ENCODE peak calls at places on chromosomes 1 and 21, in ten cellular contexts. Z is upper lobe of right lung, J is tibial artery, K is colonic mucosa, Y is stomach, Q is GM10248, I is testis, U is heart right ventricle, N is heart left ventricle, E is GM13976. V is an unnamed sample.

GRCh38 chr1:89041055-89041707 is 18.5 kb upstream of the GBP3 start:
- DNase-seq in Z (no peak), J (no peak), K (no peak), Y (no peak), Q (peak), I (no peak), U (no peak), N (no peak), E (peak), V (peak)

GRCh38 chr1:39842726-39843305 is 40.5 kb downstream of the TRIT1 start:
- DNase-seq in Z (no peak), J (no peak), K (no peak), Y (no peak), Q (no peak), I (no peak), U (no peak), N (no peak), E (no peak), V (no peak)

GRCh38 chr21:45651921-45652320 is 8.4 kb downstream of the PCBP3 start:
- DNase-seq in Z (no peak), J (no peak), K (no peak), Y (no peak), Q (no peak), I (no peak), U (no peak), N (no peak), E (no peak), V (no peak)

GRCh38 chr1:89671775-89672488 is 39.0 kb downstream of the LRRC8C start:
- DNase-seq in Z (no peak), J (no peak), K (no peak), Y (no peak), Q (no peak), I (no peak), U (no peak), N (no peak), E (no peak), V (no peak)

GRCh38 chr1:192735298-192735697 is 73.5 kb upstream of the RGS2 start:
- DNase-seq in Z (no peak), J (no peak), K (no peak), Y (no peak), Q (no peak), I (no peak), U (no peak), N (no peak), E (no peak), V (no peak)

GRCh38 chr1:204984499-204984898 is 58.5 kb upstream of the CNTN2 start:
- DNase-seq in Z (no peak), J (no peak), K (no peak), Y (no peak), Q (no peak), I (no peak), U (no peak), N (no peak), E (no peak), V (no peak)

GRCh38 chr1:68197891-68198290 is 34.4 kb downstream of the WLS start:
- DNase-seq in Z (no peak), J (no peak), K (peak), Y (no peak), Q (no peak), I (no peak), U (no peak), N (no peak), E (no peak), V (no peak)

GRCh38 chr1:44759077-44759476 is 16.3 kb upstream of the RPS8 start:
- DNase-seq in Z (no peak), J (no peak), K (no peak), Y (no peak), Q (no peak), I (no peak), U (no peak), N (no peak), E (no peak), V (no peak)

GRCh38 chr1:220151454-220151853 is 57.5 kb downstream of the IARS2 start:
- DNase-seq in Z (no peak), J (no peak), K (no peak), Y (peak), Q (no peak), I (peak), U (peak), N (no peak), E (no peak), V (no peak)

GRCh38 chr1:153535664-153536585 is at the start of gene S100A6:
- DNase-seq in Z (peak), J (peak), K (peak), Y (peak), Q (peak), I (peak), U (peak), N (peak), E (peak), V (peak)

GRCh38 chr1:153534226-153534932 is 1.4 kb downstream of the S100A6 start:
- DNase-seq in Z (peak), J (peak), K (no peak), Y (no peak), Q (no peak), I (no peak), U (no peak), N (no peak), E (no peak), V (no peak)

GRCh38 chr1:153533689-153534201 is 2.0 kb downstream of the S100A6 start:
- DNase-seq in Z (peak), J (peak), K (peak), Y (no peak), Q (no peak), I (no peak), U (no peak), N (no peak), E (no peak), V (no peak)

GRCh38 chr1:153536618-153537375 is 1.0 kb upstream of the S100A6 start:
- DNase-seq in Z (peak), J (peak), K (peak), Y (peak), Q (no peak), I (no peak), U (no peak), N (no peak), E (no peak), V (no peak)

DNA sequence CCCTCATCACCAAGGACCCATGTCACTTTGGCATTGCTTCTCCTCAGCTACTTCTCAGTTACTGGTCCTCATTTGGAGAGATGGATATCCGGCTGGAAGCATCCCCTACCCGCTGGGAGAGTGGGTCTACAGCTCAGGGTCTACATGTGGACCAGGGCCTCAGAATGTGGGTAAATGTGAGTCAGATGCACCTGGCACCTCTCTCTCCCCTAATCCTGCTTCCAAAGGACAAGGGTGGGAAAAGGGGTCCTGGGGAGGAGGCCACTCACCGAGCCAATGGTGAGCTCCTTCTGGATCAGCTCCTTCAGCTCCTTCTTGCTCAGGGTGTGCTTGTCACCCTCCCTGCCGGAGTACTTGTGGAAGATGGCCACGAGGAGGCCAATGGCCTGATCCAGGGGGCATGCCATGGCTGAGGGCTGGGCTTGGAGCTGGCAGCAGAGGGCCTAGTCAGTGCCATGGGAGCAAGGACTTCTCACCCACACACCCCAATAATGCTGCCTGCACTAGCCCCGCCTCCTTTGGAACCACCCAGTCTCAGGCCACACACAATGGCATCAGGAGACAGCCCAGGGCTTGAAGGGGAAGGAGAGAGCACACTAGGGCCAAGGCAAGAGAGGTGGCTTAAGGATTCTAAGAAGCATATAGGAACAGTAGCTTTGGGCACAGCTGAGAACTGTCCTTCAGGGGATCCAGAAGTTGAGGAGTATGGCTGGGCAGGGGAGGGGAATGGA is 693 bp downstream of the S100A6 start:
- DNase-seq in Z (peak), J (peak), K (peak), Y (peak), Q (peak), I (peak), U (no peak), N (peak), E (no peak), V (no peak)
- TF ChIP-seq CTCF in Z (no peak), J (peak), K (no peak), Y (no peak), Q (no peak), I (no peak), U (no peak), N (no peak), E (no peak), V (no peak)

GRCh38 chr1:209692745-209693504 is 11.7 kb upstream of the HSD11B1 start:
- DNase-seq in Z (peak), J (peak), K (peak), Y (peak), Q (peak), I (peak), U (peak), N (peak), E (peak), V (peak)
- TF ChIP-seq CTCF in Z (peak), J (peak), K (peak), Y (no peak), Q (peak), I (peak), U (peak), N (peak), E (peak), V (peak)

DNA sequence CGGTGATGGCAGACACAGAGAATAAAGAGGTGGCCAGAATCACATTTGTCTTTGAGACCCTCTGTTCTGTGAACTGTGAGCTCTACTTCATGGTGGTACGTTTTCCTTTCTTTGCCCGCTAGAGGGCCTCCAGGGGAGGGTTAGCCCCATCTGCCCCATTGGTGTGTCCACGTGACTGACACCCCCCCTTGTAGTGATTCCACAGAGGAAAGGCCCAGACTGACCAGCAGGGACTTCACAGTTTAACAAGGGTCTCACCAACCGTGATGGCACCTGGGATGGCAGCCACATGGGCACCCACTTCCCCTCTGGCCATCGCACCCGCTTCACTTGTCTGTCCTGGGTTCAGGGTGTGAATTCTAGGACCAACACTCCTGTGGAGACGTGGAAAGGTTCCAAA is 22.3 kb upstream of the SARS1 start:
- DNase-seq in Z (no peak), J (no peak), K (no peak), Y (no peak), Q (no peak), I (no peak), U (no peak), N (no peak), E (no peak), V (peak)
- TF ChIP-seq CTCF in Z (no peak), J (no peak), K (no peak), Y (no peak), Q (no peak), I (no peak), U (no peak), N (no peak), E (peak), V (peak)

GRCh38 chr1:92599184-92599583 is 112.5 kb upstream of the GFI1 start:
- DNase-seq in Z (no peak), J (no peak), K (no peak), Y (no peak), Q (peak), I (no peak), U (no peak), N (no peak), E (peak), V (peak)
- TF ChIP-seq CTCF in Z (peak), J (peak), K (no peak), Y (no peak), Q (peak), I (no peak), U (peak), N (peak), E (peak), V (peak)

GRCh38 chr1:161132410-161133219 is at the start of gene DEDD:
- DNase-seq in Z (peak), J (peak), K (peak), Y (peak), Q (peak), I (peak), U (peak), N (peak), E (peak), V (peak)
- TF ChIP-seq CTCF in Z (no peak), J (no peak), K (no peak), Y (no peak), Q (no peak), I (no peak), U (no peak), N (no peak), E (no peak), V (no peak)